ENCODE peak calls at places on chromosomes 6 and 20, in ten cellular contexts. U is HT1080; K is GM23248; P is coronary artery; L is activated gamma-delta T cell; F is globus pallidus; A is WTC11; B is ELF-1; S is CD8-positive, alpha-beta memory T cell; T is posterior cingulate gyrus. Z is an unnamed sample.

GRCh38 chr20:4051413-4052138 is 36.2 kb upstream of the RNF24 start:
- DNase-seq in U (no peak), K (peak; percentile 32), P (no peak), L (no peak), F (no peak), A (no peak), B (no peak), S (no peak), T (no peak), Z (no peak)

GRCh38 chr6:89351632-89352328 is 742 bp downstream of the UBE2J1 start:
- DNase-seq in U (no peak), K (peak; percentile 38), P (no peak), L (no peak), F (no peak), A (no peak), B (no peak), S (no peak), T (no peak), Z (no peak)

GRCh38 chr20:6744171-6744570 is 23.3 kb upstream of the BMP2 start:
- DNase-seq in U (no peak), K (no peak), P (no peak), L (no peak), F (no peak), A (no peak), B (no peak), S (no peak), T (no peak), Z (no peak)

GRCh38 chr20:18055261-18055660 is 2.5 kb downstream of the OVOL2 start:
- DNase-seq in U (no peak), K (no peak), P (no peak), L (no peak), F (no peak), A (peak; percentile 19), B (peak; percentile 75), S (no peak), T (no peak), Z (no peak)

GRCh38 chr6:153328194-153328593 is 197.1 kb upstream of the RGS17 start:
- DNase-seq in U (no peak), K (no peak), P (no peak), L (no peak), F (no peak), A (no peak), B (no peak), S (no peak), T (no peak), Z (no peak)

GRCh38 chr20:50151034-50151743 is 2.3 kb downstream of the PEDS1 start:
- DNase-seq in U (no peak), K (peak; percentile 47), P (no peak), L (no peak), F (no peak), A (no peak), B (peak; percentile 78), S (no peak), T (no peak), Z (no peak)

GRCh38 chr6:156256161-156256560 is 521.0 kb upstream of the ARID1B start:
- DNase-seq in U (no peak), K (no peak), P (no peak), L (no peak), F (no peak), A (no peak), B (no peak), S (no peak), T (no peak), Z (no peak)

GRCh38 chr6:116012471-116012949 is 48.2 kb downstream of the FRK start:
- DNase-seq in U (no peak), K (peak; percentile 21), P (no peak), L (no peak), F (no peak), A (no peak), B (no peak), S (no peak), T (no peak), Z (no peak)

GRCh38 chr6:85494551-85495337 is 44.9 kb downstream of the NT5E start:
- DNase-seq in U (peak; percentile 60), K (peak; percentile 67), P (no peak), L (no peak), F (no peak), A (no peak), B (no peak), S (no peak), T (no peak), Z (no peak)

GRCh38 chr6:75149253-75149652 is 56.6 kb downstream of the COL12A1 start:
- DNase-seq in U (no peak), K (peak; percentile 58), P (no peak), L (no peak), F (no peak), A (no peak), B (no peak), S (no peak), T (no peak), Z (no peak)

GRCh38 chr6:72248621-72249020 is 362.3 kb downstream of the RIMS1 start:
- DNase-seq in U (no peak), K (no peak), P (no peak), L (no peak), F (no peak), A (no peak), B (no peak), S (no peak), T (no peak), Z (no peak)

GRCh38 chr20:63979549-63980316 is at the start of gene SAMD10:
- DNase-seq in U (peak; percentile 52), K (peak; percentile 33), P (peak; percentile 75), L (peak; percentile 42), F (no peak), A (peak; percentile 53), B (peak; percentile 56), S (peak; percentile 65), T (peak; percentile 87), Z (peak; percentile 61)

GRCh38 chr6:33185654-33186187 is 6.5 kb downstream of the COL11A2 start:
- DNase-seq in U (no peak), K (no peak), P (no peak), L (no peak), F (no peak), A (no peak), B (no peak), S (no peak), T (no peak), Z (no peak)